ENCODE peak calls at places on chromosome 9, in four cellular contexts. One of them, this sample, is unnamed.

GRCh38 chr9:22913026-22913425 is 466.4 kb downstream of the DMRTA1 start:
- DNase-seq in SJSA1: no peak
- DNase-seq in gastrocnemius medialis: no peak
- DNase-seq in lower lobe of right lung: no peak
- DNase-seq in this sample: no peak

GRCh38 chr9:101388507-101388993 is 3.7 kb upstream of the BAAT start:
- DNase-seq in SJSA1: no peak
- DNase-seq in gastrocnemius medialis: no peak
- DNase-seq in lower lobe of right lung: no peak
- DNase-seq in this sample: no peak

GRCh38 chr9:126471084-126471611 is 142.6 kb upstream of the LMX1B start:
- DNase-seq in SJSA1: no peak
- DNase-seq in gastrocnemius medialis: peak
- DNase-seq in lower lobe of right lung: peak
- DNase-seq in this sample: peak

GRCh38 chr9:75990905-75991304 is 100.4 kb downstream of the PCSK5 start:
- DNase-seq in SJSA1: no peak
- DNase-seq in gastrocnemius medialis: no peak
- DNase-seq in lower lobe of right lung: no peak
- DNase-seq in this sample: no peak

GRCh38 chr9:123269316-123269715 is 930 bp upstream of the STRBP start:
- DNase-seq in SJSA1: no peak
- DNase-seq in gastrocnemius medialis: no peak
- DNase-seq in lower lobe of right lung: no peak
- DNase-seq in this sample: no peak

GRCh38 chr9:16125637-16126036 is 572.8 kb downstream of the CCDC171 start:
- DNase-seq in SJSA1: no peak
- DNase-seq in gastrocnemius medialis: no peak
- DNase-seq in lower lobe of right lung: no peak
- DNase-seq in this sample: no peak

GRCh38 chr9:113634597-113635515 is 171.3 kb downstream of the RGS3 start:
- DNase-seq in SJSA1: no peak
- DNase-seq in gastrocnemius medialis: no peak
- DNase-seq in lower lobe of right lung: no peak
- DNase-seq in this sample: no peak

GRCh38 chr9:98795970-98796363 is 388 bp downstream of the ANKS6 start:
- DNase-seq in SJSA1: no peak
- DNase-seq in gastrocnemius medialis: no peak
- DNase-seq in lower lobe of right lung: no peak
- DNase-seq in this sample: no peak

GRCh38 chr9:124852829-124853531 is at the start of gene WDR38:
- DNase-seq in SJSA1: peak
- DNase-seq in gastrocnemius medialis: peak
- DNase-seq in lower lobe of right lung: peak
- DNase-seq in this sample: peak

GRCh38 chr9:95102001-95102433 is 215.5 kb downstream of the FANCC start:
- DNase-seq in SJSA1: no peak
- DNase-seq in gastrocnemius medialis: no peak
- DNase-seq in lower lobe of right lung: peak
- DNase-seq in this sample: no peak

DNA sequence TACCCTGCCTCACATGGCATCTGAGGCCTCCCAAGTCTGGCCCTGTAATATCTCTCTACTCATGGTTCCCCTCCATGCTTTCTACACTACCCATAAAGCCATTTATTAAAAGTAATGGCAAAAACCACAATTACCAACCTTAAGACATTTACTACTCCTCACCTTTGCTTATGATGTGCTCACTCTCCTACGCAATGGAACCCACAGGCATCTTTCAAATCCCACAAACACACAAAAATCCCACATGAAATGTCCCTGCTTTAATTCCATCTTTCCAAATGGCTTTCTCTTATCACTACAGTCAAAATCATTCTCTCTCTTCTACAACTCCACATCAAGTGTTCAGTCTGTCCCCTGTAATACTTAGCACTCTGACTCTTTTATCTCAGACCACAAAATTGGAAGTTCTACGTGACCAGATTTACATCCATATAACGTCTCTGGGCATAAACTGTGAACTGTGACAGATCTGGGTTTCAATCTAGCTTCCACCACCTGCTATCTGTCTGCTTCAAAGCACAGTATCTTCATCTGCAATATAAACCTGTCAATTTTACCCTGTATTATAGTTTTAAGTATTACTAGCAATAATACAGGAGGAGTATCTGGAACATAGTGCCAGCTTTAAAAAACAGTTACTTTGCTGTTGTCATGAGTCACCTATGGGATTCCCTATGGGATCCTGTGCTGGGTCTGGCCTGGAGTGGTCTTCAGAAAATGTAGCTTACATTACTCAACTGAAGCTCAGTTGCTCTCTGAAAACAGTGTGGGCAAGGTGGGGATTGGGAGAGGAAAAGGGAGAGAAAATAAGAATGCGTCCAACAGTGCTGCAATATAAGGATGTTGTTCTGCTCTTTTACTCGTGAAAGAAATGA is 137.1 kb upstream of the TRIM32 start:
- DNase-seq in SJSA1: no peak
- DNase-seq in gastrocnemius medialis: no peak
- DNase-seq in lower lobe of right lung: no peak
- DNase-seq in this sample: no peak
- H3K27ac ChIP-seq in SJSA1: no peak
- H3K27ac ChIP-seq in gastrocnemius medialis: peak
- H3K27ac ChIP-seq in lower lobe of right lung: no peak
- H3K27ac ChIP-seq in this sample: peak

GRCh38 chr9:638152-638551 is 203.3 kb upstream of the DMRT1 start:
- DNase-seq in SJSA1: no peak
- DNase-seq in gastrocnemius medialis: no peak
- DNase-seq in lower lobe of right lung: no peak
- DNase-seq in this sample: no peak
- H3K27ac ChIP-seq in SJSA1: no peak
- H3K27ac ChIP-seq in gastrocnemius medialis: no peak
- H3K27ac ChIP-seq in lower lobe of right lung: no peak
- H3K27ac ChIP-seq in this sample: peak

GRCh38 chr9:133122935-133123611 is 2.0 kb upstream of the RALGDS start:
- DNase-seq in SJSA1: no peak
- DNase-seq in gastrocnemius medialis: no peak
- DNase-seq in lower lobe of right lung: no peak
- DNase-seq in this sample: peak
- H3K27ac ChIP-seq in SJSA1: no peak
- H3K27ac ChIP-seq in gastrocnemius medialis: peak
- H3K27ac ChIP-seq in lower lobe of right lung: no peak
- H3K27ac ChIP-seq in this sample: peak

DNA sequence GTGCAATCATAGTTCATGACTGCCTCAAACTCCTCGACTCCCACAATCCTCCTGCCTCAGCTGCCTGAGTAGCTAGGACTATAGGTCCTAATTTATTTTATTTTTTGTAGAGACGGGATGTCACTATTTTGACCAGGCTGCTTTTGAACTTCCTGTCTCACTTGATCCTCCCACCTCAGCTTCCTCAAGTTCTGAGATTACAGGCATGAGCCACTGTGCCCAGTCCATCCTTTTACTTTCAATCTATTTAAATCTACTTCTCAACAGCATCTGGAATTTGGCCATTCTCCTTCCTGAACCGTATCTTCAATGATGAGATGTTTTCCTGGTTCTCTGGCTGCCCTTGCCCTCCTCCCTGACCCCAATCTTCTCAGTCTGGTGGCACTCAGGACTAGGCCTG is 12.2 kb upstream of the GRIN1 start:
- DNase-seq in SJSA1: no peak
- DNase-seq in gastrocnemius medialis: no peak
- DNase-seq in lower lobe of right lung: no peak
- DNase-seq in this sample: no peak
- H3K27ac ChIP-seq in SJSA1: no peak
- H3K27ac ChIP-seq in gastrocnemius medialis: no peak
- H3K27ac ChIP-seq in lower lobe of right lung: peak
- H3K27ac ChIP-seq in this sample: peak

GRCh38 chr9:135241381-135242380 is 154.2 kb downstream of the OLFM1 start:
- DNase-seq in SJSA1: no peak
- DNase-seq in gastrocnemius medialis: no peak
- DNase-seq in lower lobe of right lung: peak
- DNase-seq in this sample: no peak
- H3K27ac ChIP-seq in SJSA1: no peak
- H3K27ac ChIP-seq in gastrocnemius medialis: no peak
- H3K27ac ChIP-seq in lower lobe of right lung: no peak
- H3K27ac ChIP-seq in this sample: no peak

This sample was measured in left ventricle myocardium inferior.